ENCODE peak calls at places on chromosomes 5 and 9, in six cellular contexts. P, O, L, I, D and U are unnamed samples.

GRCh38 chr9:96071245-96072124 is 196.0 kb downstream of the ERCC6L2 start:
- DNase-seq in P (no peak), O (no peak), L (peak), I (no peak), D (no peak), U (no peak)

GRCh38 chr9:126788631-126789349 is 16.1 kb upstream of the ZBTB43 start:
- DNase-seq in P (no peak), O (no peak), L (peak), I (no peak), D (no peak), U (no peak)

GRCh38 chr9:83422512-83422911 is 115.7 kb downstream of the FRMD3 start:
- DNase-seq in P (no peak), O (no peak), L (no peak), I (no peak), D (no peak), U (no peak)

GRCh38 chr5:88391116-88391515 is 122.5 kb upstream of the TMEM161B start:
- DNase-seq in P (no peak), O (no peak), L (no peak), I (no peak), D (no peak), U (no peak)

GRCh38 chr5:102341918-102342317 is 45.8 kb upstream of the SLCO4C1 start:
- DNase-seq in P (no peak), O (no peak), L (peak), I (peak), D (no peak), U (peak)

GRCh38 chr9:90219548-90220118 is 423.0 kb downstream of the DIRAS2 start:
- DNase-seq in P (peak), O (no peak), L (peak), I (no peak), D (no peak), U (no peak)

GRCh38 chr9:93996863-93997262 is 41.7 kb upstream of the BARX1 start:
- DNase-seq in P (no peak), O (no peak), L (no peak), I (no peak), D (no peak), U (no peak)

GRCh38 chr5:129591508-129592160 is 131.5 kb downstream of the ADAMTS19 start:
- DNase-seq in P (no peak), O (no peak), L (no peak), I (no peak), D (no peak), U (no peak)

GRCh38 chr9:95815153-95815552 is 60.3 kb upstream of the ERCC6L2 start:
- DNase-seq in P (no peak), O (no peak), L (peak), I (no peak), D (no peak), U (no peak)

GRCh38 chr5:56532411-56532935 is 282.9 kb upstream of the MAP3K1 start:
- DNase-seq in P (no peak), O (no peak), L (peak), I (no peak), D (no peak), U (no peak)

GRCh38 chr5:73496984-73497457 is 1.2 kb upstream of the BTF3 start:
- DNase-seq in P (no peak), O (no peak), L (peak), I (peak), D (no peak), U (peak)

GRCh38 chr5:1763548-1763911 is 36.1 kb downstream of the MRPL36 start:
- DNase-seq in P (peak), O (no peak), L (peak), I (peak), D (no peak), U (no peak)

GRCh38 chr5:33049845-33050244 is 338.7 kb downstream of the NPR3 start:
- DNase-seq in P (no peak), O (no peak), L (peak), I (no peak), D (no peak), U (no peak)

GRCh38 chr5:175883506-175883905 is 12.1 kb downstream of the CPLX2 start:
- DNase-seq in P (no peak), O (no peak), L (no peak), I (no peak), D (no peak), U (no peak)

GRCh38 chr5:157582731-157583580 is 7.4 kb upstream of the ADAM19 start:
- DNase-seq in P (no peak), O (no peak), L (no peak), I (no peak), D (no peak), U (no peak)

GRCh38 chr9:69633716-69634115 is 38.5 kb downstream of the APBA1 start:
- DNase-seq in P (no peak), O (no peak), L (no peak), I (no peak), D (no peak), U (no peak)

GRCh38 chr5:19285286-19285685 is 702.7 kb downstream of the CDH18 start:
- DNase-seq in P (no peak), O (no peak), L (no peak), I (no peak), D (no peak), U (no peak)

GRCh38 chr5:93164690-93165089 is 416.3 kb downstream of the NR2F1-AS1 start:
- DNase-seq in P (no peak), O (no peak), L (peak), I (no peak), D (no peak), U (no peak)

GRCh38 chr9:95788486-95789110 is 86.9 kb upstream of the ERCC6L2 start:
- DNase-seq in P (no peak), O (no peak), L (no peak), I (no peak), D (no peak), U (no peak)

GRCh38 chr5:111697881-111698757 is 58.9 kb downstream of the NREP start:
- DNase-seq in P (no peak), O (no peak), L (peak), I (no peak), D (no peak), U (no peak)

GRCh38 chr9:96048116-96048953 is 172.8 kb downstream of the ERCC6L2 start:
- DNase-seq in P (no peak), O (no peak), L (peak), I (no peak), D (peak), U (no peak)

GRCh38 chr5:151607304-151607703 is 16.2 kb upstream of the FAT2 start:
- DNase-seq in P (no peak), O (no peak), L (no peak), I (no peak), D (no peak), U (no peak)

GRCh38 chr9:9679433-9679832 is 933.4 kb downstream of the PTPRD start:
- DNase-seq in P (no peak), O (no peak), L (no peak), I (no peak), D (no peak), U (no peak)

GRCh38 chr5:108681079-108681921 is 66.4 kb upstream of the FER start:
- DNase-seq in P (no peak), O (no peak), L (peak), I (peak), D (no peak), U (peak)

GRCh38 chr9:91162784-91163440 is 198.8 kb downstream of the AUH start:
- DNase-seq in P (no peak), O (no peak), L (peak), I (no peak), D (peak), U (no peak)

GRCh38 chr5:65928341-65928752 is 2.0 kb downstream of the ERBIN start:
- DNase-seq in P (no peak), O (no peak), L (peak), I (no peak), D (no peak), U (peak)

GRCh38 chr9:16450043-16450442 is 420.4 kb downstream of the BNC2 start:
- DNase-seq in P (no peak), O (no peak), L (no peak), I (no peak), D (no peak), U (no peak)